ENCODE peak calls at places on chromosome 19, in six cellular contexts. L is neuronal stem cell, S is H1, K is mesendoderm, E is H9, R is mesenchymal stem cell. X is an unnamed sample.

GRCh38 chr19:44694184-44694579 is 4.8 kb upstream of the CEACAM16 start:
- DNase-seq in E (no peak), L (no peak), R (no peak), S (no peak), K (peak), X (no peak)

GRCh38 chr19:18807861-18808331 is 16.8 kb upstream of the COMP start:
- DNase-seq in R (no peak), L (no peak), S (no peak), E (no peak), K (no peak), X (no peak)

GRCh38 chr19:13689050-13689449 is 75.3 kb upstream of the MRI1 start:
- DNase-seq in E (peak), L (peak), S (no peak), R (peak), K (peak), X (peak)

GRCh38 chr19:33698576-33699435 is 77.1 kb downstream of the CHST8 start:
- DNase-seq in K (no peak), R (no peak), S (no peak), L (no peak), E (no peak), X (no peak)

GRCh38 chr19:13095934-13096890 is 6.4 kb downstream of the LYL1 start:
- DNase-seq in R (peak), K (peak), E (peak), L (peak), S (no peak), X (no peak)

GRCh38 chr19:7520131-7521051 is 2.0 kb upstream of the MCOLN1 start:
- DNase-seq in S (no peak), E (no peak), L (no peak), R (no peak), K (no peak), X (no peak)

GRCh38 chr19:57558525-57558924 is 1.1 kb downstream of the ZNF550 start:
- DNase-seq in E (no peak), S (no peak), R (peak), L (no peak), K (peak), X (peak)

GRCh38 chr19:27780367-27781065 is 1432.4 kb downstream of the UQCRFS1 start:
- DNase-seq in S (no peak), E (no peak), R (no peak), L (no peak), K (no peak), X (no peak)

GRCh38 chr19:33811736-33812387 is 15.2 kb downstream of the KCTD15 start:
- DNase-seq in L (no peak), R (no peak), K (no peak), E (no peak), S (no peak), X (peak)

GRCh38 chr19:16043156-16043757 is 33.0 kb upstream of the TPM4 start:
- DNase-seq in S (no peak), E (no peak), R (no peak), L (no peak), K (no peak), X (no peak)

GRCh38 chr19:41748012-41748411 is 7.3 kb upstream of the CEACAM6 start:
- DNase-seq in K (no peak), L (no peak), E (no peak), R (no peak), S (no peak), X (no peak)

GRCh38 chr19:53389591-53390377 is 5.2 kb upstream of the ZNF765 start:
- DNase-seq in K (peak), E (peak), S (peak), L (no peak), R (no peak), X (no peak)

GRCh38 chr19:6042776-6043726 is 65.1 kb upstream of the RANBP3 start:
- DNase-seq in L (no peak), S (no peak), R (no peak), K (no peak), E (no peak), X (no peak)

GRCh38 chr19:3263866-3264265 is 39.4 kb downstream of the CELF5 start:
- DNase-seq in L (no peak), R (no peak), E (no peak), S (no peak), K (no peak), X (no peak)

GRCh38 chr19:18090545-18091216 is 3.9 kb upstream of the IL12RB1 start:
- DNase-seq in L (no peak), E (no peak), R (no peak), S (no peak), K (no peak), X (peak)

GRCh38 chr19:33311326-33311682 is 9.0 kb upstream of the CEBPA start:
- DNase-seq in R (no peak), L (no peak), K (no peak), S (no peak), E (no peak), X (no peak)

GRCh38 chr19:44685877-44686276 is 13.1 kb upstream of the CEACAM16 start:
- DNase-seq in R (peak), S (no peak), E (no peak), K (no peak), L (no peak), X (peak)

GRCh38 chr19:13884726-13885591 is 8.0 kb downstream of the NANOS3 start:
- DNase-seq in E (no peak), K (no peak), R (no peak), L (no peak), S (no peak), X (no peak)

GRCh38 chr19:2255112-2255845 is 938 bp downstream of the JSRP1 start:
- DNase-seq in L (no peak), K (no peak), S (no peak), R (no peak), E (no peak), X (no peak)

GRCh38 chr19:31674503-31675186 is 325.4 kb upstream of the TSHZ3 start:
- DNase-seq in K (no peak), S (no peak), L (no peak), E (no peak), R (peak), X (peak)

GRCh38 chr19:18557474-18558201 is at the start of gene KXD1:
- DNase-seq in E (peak), R (peak), L (peak), K (peak), S (peak), X (peak)

GRCh38 chr19:18440421-18440877 is 2.5 kb upstream of the ISYNA1 start:
- DNase-seq in E (no peak), K (peak), S (no peak), L (no peak), R (no peak), X (no peak)

GRCh38 chr19:13382633-13382938 is 123.7 kb downstream of the CACNA1A start:
- DNase-seq in K (no peak), S (no peak), E (no peak), L (no peak), R (no peak), X (no peak)

GRCh38 chr19:43625918-43626579 is 6.6 kb upstream of the ZNF428 start:
- DNase-seq in L (no peak), K (peak), S (no peak), E (peak), R (no peak), X (no peak)

GRCh38 chr19:14006766-14007562 is 844 bp upstream of the RFX1 start:
- DNase-seq in E (peak), L (no peak), R (no peak), K (no peak), S (no peak), X (no peak)

GRCh38 chr19:7787141-7787540 is 24.1 kb downstream of the CLEC4M start:
- DNase-seq in S (no peak), R (no peak), E (peak), K (peak), L (no peak), X (no peak)

GRCh38 chr19:46515879-46516350 is 20.2 kb upstream of the PNMA8B start:
- DNase-seq in E (peak), K (peak), R (peak), S (no peak), L (no peak), X (peak)
- H3K18ac ChIP-seq in E (no peak), K (no peak), R (no peak), S (no peak), L (no peak), X (no peak)

GRCh38 chr19:928471-929259 is 2.8 kb downstream of the ARID3A start:
- DNase-seq in E (peak), K (no peak), L (no peak), R (peak), S (no peak), X (no peak)
- H3K23ac ChIP-seq in E (no peak), K (no peak), L (peak), R (no peak), S (no peak), X (no peak)

DNA sequence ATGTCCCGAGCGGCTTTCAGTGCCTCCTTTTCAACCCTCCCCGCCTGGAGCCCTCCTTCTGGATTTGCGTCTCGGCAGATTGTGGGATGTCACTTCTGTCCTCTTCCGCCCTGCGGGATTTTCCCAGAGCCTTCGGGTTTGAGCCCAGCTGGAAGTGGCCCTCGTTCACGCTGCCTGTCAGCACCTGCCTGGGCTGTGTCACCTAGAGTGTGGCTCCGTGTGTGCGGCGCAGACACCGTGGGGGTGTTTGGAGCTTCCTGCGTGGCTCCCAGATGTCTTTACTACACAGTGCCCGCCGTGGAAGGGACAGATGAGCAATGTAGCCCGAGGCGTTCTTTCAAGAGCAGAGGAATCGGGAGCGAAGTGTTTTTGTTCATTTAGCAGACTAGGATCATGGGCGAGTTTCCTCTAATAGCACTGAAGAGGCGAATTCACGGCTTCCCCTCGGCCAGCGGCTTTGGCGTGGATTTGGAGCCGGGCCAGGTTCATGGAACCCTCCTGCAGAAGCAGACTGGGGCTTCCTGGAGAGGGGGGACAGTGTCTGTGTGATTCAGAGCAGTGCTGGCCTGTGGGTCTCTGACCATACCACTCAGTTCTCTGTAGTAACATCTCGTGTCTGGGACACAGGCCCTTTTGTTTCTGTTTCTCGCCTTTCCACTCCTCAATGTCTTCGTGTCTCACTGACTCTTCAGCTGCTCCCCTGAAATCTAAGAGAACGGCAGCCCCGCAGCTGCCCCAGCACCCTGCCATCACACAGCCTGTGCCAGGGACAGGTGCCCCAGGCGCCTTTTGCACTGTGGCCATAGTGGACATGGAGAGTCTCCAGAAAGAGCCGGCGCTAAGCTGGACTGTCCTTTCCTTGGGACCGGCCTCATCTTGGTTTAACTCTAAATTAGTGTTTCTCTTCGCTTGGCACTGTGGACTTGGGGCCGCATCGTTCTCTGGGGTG is 68.1 kb downstream of the KDM4B start:
- DNase-seq in R (no peak), L (no peak), K (no peak), S (no peak), E (no peak), X (peak)
- H3K18ac ChIP-seq in R (no peak), L (no peak), K (no peak), S (no peak), E (no peak), X (no peak)

DNA sequence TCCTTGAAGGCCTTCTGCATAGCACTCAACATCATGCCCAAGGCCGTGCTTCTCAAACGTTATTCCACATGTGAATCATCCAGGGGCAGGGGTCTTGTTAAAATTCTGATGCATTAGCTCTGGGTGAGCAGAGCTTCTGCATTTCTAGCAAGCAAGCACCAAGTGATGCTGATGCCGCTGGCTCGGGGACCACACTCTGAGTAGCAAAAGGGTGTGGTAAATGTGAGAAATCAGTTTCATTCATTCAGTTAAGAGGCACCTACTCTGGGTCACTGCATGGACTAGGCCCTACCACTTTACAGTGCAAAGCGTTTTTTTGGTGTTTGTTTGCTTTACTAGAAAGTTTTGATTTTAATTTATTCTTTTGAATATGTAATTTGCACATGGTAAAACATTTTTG is 7.2 kb downstream of the KRTDAP start:
- DNase-seq in S (no peak), R (no peak), L (no peak), K (no peak), E (no peak), X (no peak)
- H3K23ac ChIP-seq in S (no peak), R (no peak), L (no peak), K (no peak), E (no peak), X (no peak)

GRCh38 chr19:49591731-49592485 is 926 bp downstream of the PRR12 start:
- DNase-seq in R (peak), E (peak), K (peak), L (no peak), S (no peak), X (peak)
- H3K18ac ChIP-seq in R (peak), E (peak), K (peak), L (peak), S (peak), X (peak)

GRCh38 chr19:56071151-56071550 is 49.9 kb downstream of the ZNF787 start:
- DNase-seq in E (peak), K (peak), S (no peak), L (no peak), R (no peak), X (no peak)

GRCh38 chr19:56079609-56080008 is 41.5 kb downstream of the ZNF787 start:
- DNase-seq in E (no peak), R (no peak), L (no peak), S (no peak), K (no peak), X (no peak)

GRCh38 chr19:56080669-56081401 is 40.3 kb downstream of the ZNF787 start:
- DNase-seq in E (peak), S (no peak), K (peak), R (peak), L (peak), X (peak)

DNA sequence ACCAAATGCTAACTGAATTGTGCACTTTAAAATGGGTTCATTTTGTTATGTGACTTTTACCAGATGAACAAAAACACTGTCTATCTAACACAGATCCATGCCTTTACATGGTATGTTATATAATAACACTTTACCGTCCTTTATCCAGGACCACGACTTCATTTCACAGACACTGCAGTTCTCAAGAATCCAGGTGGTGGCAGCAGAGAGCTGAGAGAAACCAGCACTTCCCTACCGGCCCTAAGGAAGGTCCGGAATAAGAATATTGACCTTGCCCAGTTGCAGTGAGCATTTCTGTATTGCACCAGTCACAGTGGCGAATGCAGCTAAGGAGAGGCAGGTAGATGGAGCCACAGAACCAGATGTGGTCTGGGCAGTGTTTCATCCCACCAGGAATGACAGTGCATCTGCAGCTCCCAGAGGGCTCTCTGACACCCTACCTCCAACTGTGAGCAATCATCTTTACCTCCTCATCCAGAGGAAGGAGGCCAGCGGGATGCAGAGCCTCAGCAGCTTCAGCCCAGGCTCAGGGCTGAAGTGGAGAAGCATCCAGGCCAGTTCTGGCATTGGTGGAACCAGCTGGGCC is 44.6 kb downstream of the ZNF787 start:
- DNase-seq in R (peak), L (peak), S (no peak), K (peak), E (no peak), X (peak)
- H3K23ac ChIP-seq in R (no peak), L (no peak), S (no peak), K (no peak), E (no peak), X (no peak)

DNA sequence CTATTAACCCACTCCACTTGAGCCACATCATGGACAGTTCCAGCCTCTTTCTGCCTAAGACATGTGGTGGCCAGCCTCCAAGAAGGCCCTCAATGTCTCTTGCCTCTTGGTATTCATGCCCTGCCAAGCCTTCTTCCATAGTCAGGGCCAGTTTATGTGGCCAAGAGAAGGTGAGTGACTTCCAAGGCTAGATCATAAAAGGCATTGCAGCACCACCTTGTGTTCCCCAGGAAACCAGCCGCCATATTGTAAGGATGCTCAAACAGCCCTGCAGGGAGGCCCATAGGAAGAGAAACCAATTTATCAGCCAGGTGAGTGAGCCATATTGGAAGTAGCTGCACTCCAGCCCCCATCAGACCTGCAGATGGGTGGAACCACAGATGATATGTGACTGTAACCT is 12.3 kb upstream of the DNMT1 start:
- DNase-seq in K (no peak), L (no peak), S (no peak), R (no peak), E (no peak), X (no peak)
- H3K18ac ChIP-seq in K (no peak), L (no peak), S (no peak), R (no peak), E (no peak), X (no peak)